ENCODE peak calls at places on chromosomes 5 and 9, in five cellular contexts. Z is choroid plexus epithelial cell, M is NCI-H1105, P is GF-D8, J is sciatic nerve. I is an unnamed sample.

GRCh38 chr9:114947058-114947457 is 16.7 kb upstream of the TNFSF8 start:
- DNase-seq in Z (no peak), M (no peak), P (no peak), J (no peak), I (no peak)

GRCh38 chr5:64165500-64166200 is at the start of gene RNF180:
- DNase-seq in Z (peak; percentile 27), M (peak; percentile 34), P (no peak), J (peak; percentile 67), I (peak; percentile 66)

GRCh38 chr5:39420482-39421145 is 4.2 kb downstream of the DAB2 start:
- DNase-seq in Z (peak; percentile 67), M (no peak), P (no peak), J (peak; percentile 85), I (peak; percentile 84)

GRCh38 chr9:99222416-99223280 is 566 bp downstream of the SEC61B start:
- DNase-seq in Z (peak; percentile 27), M (no peak), P (no peak), J (no peak), I (peak; percentile 51)

GRCh38 chr5:401216-402034 is 41.6 kb upstream of the EXOC3 start:
- DNase-seq in Z (no peak), M (no peak), P (no peak), J (peak; percentile 50), I (no peak)

GRCh38 chr9:95409650-95410426 is 92.3 kb upstream of the FANCC start:
- DNase-seq in Z (peak; percentile 89), M (no peak), P (peak; percentile 57), J (no peak), I (peak; percentile 96)

GRCh38 chr9:109507421-109507838 is 9.3 kb upstream of the PTPN3 start:
- DNase-seq in Z (peak; percentile 93), M (no peak), P (no peak), J (no peak), I (peak; percentile 96)

GRCh38 chr5:173496883-173497255 is 119.6 kb downstream of the BOD1 start:
- DNase-seq in Z (no peak), M (no peak), P (no peak), J (no peak), I (no peak)

GRCh38 chr5:149262315-149262714 is 9.3 kb upstream of the AFAP1L1 start:
- DNase-seq in Z (no peak), M (no peak), P (no peak), J (no peak), I (no peak)

GRCh38 chr5:77129386-77129785 is 42.3 kb upstream of the ZBED3 start:
- DNase-seq in Z (peak; percentile 67), M (no peak), P (no peak), J (no peak), I (peak; percentile 47)

GRCh38 chr9:120715331-120715924 is 1.2 kb upstream of the MEGF9 start:
- DNase-seq in Z (peak; percentile 43), M (no peak), P (no peak), J (peak; percentile 80), I (peak; percentile 58)

GRCh38 chr5:6448622-6449464 is at the start of gene UBE2QL1:
- DNase-seq in Z (peak; percentile 11), M (peak; percentile 52), P (no peak), J (no peak), I (no peak)

GRCh38 chr5:41094871-41095270 is 23.7 kb upstream of the MROH2B start:
- DNase-seq in Z (peak; percentile 27), M (no peak), P (no peak), J (no peak), I (no peak)

GRCh38 chr9:99118782-99119466 is 14.0 kb downstream of the TGFBR1 start:
- DNase-seq in Z (no peak), M (no peak), P (peak; percentile 68), J (no peak), I (no peak)

GRCh38 chr9:78366827-78367226 is 69.9 kb downstream of the PSAT1 start:
- DNase-seq in Z (no peak), M (no peak), P (no peak), J (no peak), I (no peak)

GRCh38 chr5:101897914-101898313 is 398.2 kb downstream of the SLCO4C1 start:
- DNase-seq in Z (no peak), M (no peak), P (no peak), J (no peak), I (no peak)

GRCh38 chr9:76646249-76646648 is 118.0 kb upstream of the PCA3 start:
- DNase-seq in Z (peak; percentile 61), M (peak; percentile 49), P (no peak), J (no peak), I (no peak)

GRCh38 chr9:81588148-81588874 is 101.0 kb downstream of the TLE1 start:
- DNase-seq in Z (peak; percentile 87), M (no peak), P (no peak), J (no peak), I (peak; percentile 76)

GRCh38 chr5:140549237-140550144 is 2.0 kb downstream of the EIF4EBP3 start:
- DNase-seq in Z (peak; percentile 66), M (no peak), P (peak; percentile 50), J (no peak), I (peak; percentile 54)

GRCh38 chr5:135332519-135333150 is 66.4 kb downstream of the MACROH2A1 start:
- DNase-seq in Z (peak; percentile 85), M (peak; percentile 14), P (peak; percentile 0), J (no peak), I (peak; percentile 92)

GRCh38 chr5:32504923-32505596 is 60.5 kb upstream of the ZFR start:
- DNase-seq in Z (peak; percentile 98), M (peak; percentile 89), P (peak; percentile 68), J (peak; percentile 70), I (peak; percentile 96)

GRCh38 chr5:176639981-176640380 is 7.3 kb upstream of the TSPAN17 start:
- DNase-seq in Z (no peak), M (no peak), P (no peak), J (no peak), I (peak; percentile 20)

GRCh38 chr5:145362261-145362660 is 472.9 kb downstream of the PRELID2 start:
- DNase-seq in Z (peak; percentile 91), M (no peak), P (no peak), J (no peak), I (peak; percentile 66)

GRCh38 chr5:65061250-65061973 is 292.7 kb downstream of the CWC27 start:
- DNase-seq in Z (no peak), M (no peak), P (no peak), J (no peak), I (no peak)

GRCh38 chr9:129702563-129702962 is 37.1 kb downstream of the PRRX2 start:
- DNase-seq in Z (no peak), M (no peak), P (no peak), J (no peak), I (peak; percentile 91)

I was measured in adipocyte.